ENCODE peak calls at places on chromosomes 11 and 22, in seven cellular contexts. D is mesendoderm, W is trophoblast cell, P is H9, J is mesenchymal stem cell, B is neuronal stem cell, G is H1. C is an unnamed sample.

GRCh38 chr11:89405629-89406028 is 85.5 kb downstream of the NOX4 start:
- DNase-seq in D (peak; percentile 68), W (no peak), P (no peak), J (peak; percentile 14), B (no peak), G (no peak), C (no peak)

GRCh38 chr22:22669093-22669492 is 24.7 kb downstream of the GGTLC2 start:
- DNase-seq in D (no peak), W (no peak), P (no peak), J (no peak), B (no peak), G (no peak), C (no peak)

GRCh38 chr22:30869996-30870395 is 98.6 kb downstream of the MORC2 start:
- DNase-seq in D (no peak), W (no peak), P (no peak), J (no peak), B (no peak), G (no peak), C (no peak)

GRCh38 chr11:75563978-75564552 is 2.0 kb downstream of the SERPINH1 start:
- DNase-seq in D (peak; percentile 98), W (peak; percentile 92), P (peak; percentile 94), J (peak; percentile 90), B (peak; percentile 71), G (peak; percentile 82), C (peak; percentile 92)

GRCh38 chr11:76151561-76152085 is 54.7 kb downstream of the WNT11 start:
- DNase-seq in D (no peak), W (peak; percentile 16), P (no peak), J (no peak), B (no peak), G (no peak), C (no peak)

GRCh38 chr22:48185071-48185470 is 1422.6 kb downstream of the TBC1D22A start:
- DNase-seq in D (no peak), W (no peak), P (peak; percentile 3), J (no peak), B (no peak), G (no peak), C (no peak)

GRCh38 chr22:24723111-24723510 is 51.4 kb downstream of the PIWIL3 start:
- DNase-seq in D (no peak), W (no peak), P (no peak), J (no peak), B (no peak), G (no peak), C (no peak)

GRCh38 chr11:10623797-10624761 is 55.6 kb upstream of the LYVE1 start:
- DNase-seq in D (peak; percentile 75), W (no peak), P (peak; percentile 72), J (peak; percentile 38), B (no peak), G (peak; percentile 84), C (peak; percentile 37)

GRCh38 chr22:30643055-30643875 is 7.7 kb downstream of the SLC35E4 start:
- DNase-seq in D (no peak), W (no peak), P (no peak), J (no peak), B (no peak), G (no peak), C (no peak)

GRCh38 chr11:131561486-131561885 is 191.1 kb downstream of the NTM start:
- DNase-seq in D (peak; percentile 26), W (no peak), P (no peak), J (no peak), B (no peak), G (no peak), C (no peak)

GRCh38 chr11:118272001-118272400 is 7.9 kb upstream of the MPZL2 start:
- DNase-seq in D (no peak), W (no peak), P (no peak), J (no peak), B (no peak), G (no peak), C (no peak)

GRCh38 chr11:56521955-56522354 is 21.1 kb downstream of the OR5M11 start:
- DNase-seq in D (peak; percentile 52), W (no peak), P (no peak), J (no peak), B (no peak), G (peak; percentile 46), C (no peak)

GRCh38 chr11:75427181-75427580 is 5.8 kb downstream of the KLHL35 start:
- DNase-seq in D (no peak), W (no peak), P (no peak), J (no peak), B (no peak), G (no peak), C (no peak)

GRCh38 chr11:123060265-123061000 is 1.5 kb downstream of the HSPA8 start:
- DNase-seq in D (no peak), W (no peak), P (no peak), J (no peak), B (no peak), G (no peak), C (no peak)

GRCh38 chr22:25404556-25404922 is 159.9 kb upstream of the GRK3 start:
- DNase-seq in D (no peak), W (no peak), P (no peak), J (peak; percentile 35), B (no peak), G (no peak), C (no peak)

GRCh38 chr11:125250316-125250870 is 85.8 kb downstream of the PKNOX2 start:
- DNase-seq in D (no peak), W (no peak), P (no peak), J (no peak), B (no peak), G (no peak), C (no peak)

GRCh38 chr22:28024422-28024888 is 105.4 kb upstream of the PITPNB start:
- DNase-seq in D (no peak), W (no peak), P (no peak), J (no peak), B (no peak), G (no peak), C (no peak)

GRCh38 chr11:128757235-128757711 is 63.4 kb downstream of the FLI1 start:
- DNase-seq in D (peak; percentile 89), W (no peak), P (peak; percentile 58), J (peak; percentile 56), B (no peak), G (no peak), C (peak; percentile 48)
- H3K9ac ChIP-seq in D (no peak overlapping the region), W (no peak overlapping the region), P (no peak overlapping the region), J (no peak overlapping the region), B (no peak overlapping the region), G (no peak overlapping the region), C (no peak overlapping the region)

GRCh38 chr22:40967120-40967760 is 16.1 kb downstream of the RBX1 start:
- DNase-seq in D (no peak), W (no peak), P (no peak), J (no peak), B (no peak), G (no peak), C (no peak)
- H2BK120ac ChIP-seq in D (no peak overlapping the region), W (no peak overlapping the region), P (no peak overlapping the region), J (no peak overlapping the region), B (no peak overlapping the region), G (no peak overlapping the region), C (no peak overlapping the region)

GRCh38 chr22:42932857-42933782 is 76.0 kb upstream of the ARFGAP3 start:
- DNase-seq in D (no peak), W (no peak), P (no peak), J (no peak), B (no peak), G (no peak), C (peak; percentile 28)

GRCh38 chr22:42929838-42930155 is 72.7 kb upstream of the ARFGAP3 start:
- DNase-seq in D (no peak), W (no peak), P (no peak), J (no peak), B (no peak), G (no peak), C (no peak)

GRCh38 chr22:42932197-42932519 is 75.1 kb upstream of the ARFGAP3 start:
- DNase-seq in D (no peak), W (no peak), P (no peak), J (no peak), B (no peak), G (no peak), C (no peak)

GRCh38 chr22:42930810-42931420 is 73.8 kb upstream of the ARFGAP3 start:
- DNase-seq in D (peak; percentile 64), W (peak; percentile 89), P (no peak), J (no peak), B (no peak), G (no peak), C (peak; percentile 52)

DNA sequence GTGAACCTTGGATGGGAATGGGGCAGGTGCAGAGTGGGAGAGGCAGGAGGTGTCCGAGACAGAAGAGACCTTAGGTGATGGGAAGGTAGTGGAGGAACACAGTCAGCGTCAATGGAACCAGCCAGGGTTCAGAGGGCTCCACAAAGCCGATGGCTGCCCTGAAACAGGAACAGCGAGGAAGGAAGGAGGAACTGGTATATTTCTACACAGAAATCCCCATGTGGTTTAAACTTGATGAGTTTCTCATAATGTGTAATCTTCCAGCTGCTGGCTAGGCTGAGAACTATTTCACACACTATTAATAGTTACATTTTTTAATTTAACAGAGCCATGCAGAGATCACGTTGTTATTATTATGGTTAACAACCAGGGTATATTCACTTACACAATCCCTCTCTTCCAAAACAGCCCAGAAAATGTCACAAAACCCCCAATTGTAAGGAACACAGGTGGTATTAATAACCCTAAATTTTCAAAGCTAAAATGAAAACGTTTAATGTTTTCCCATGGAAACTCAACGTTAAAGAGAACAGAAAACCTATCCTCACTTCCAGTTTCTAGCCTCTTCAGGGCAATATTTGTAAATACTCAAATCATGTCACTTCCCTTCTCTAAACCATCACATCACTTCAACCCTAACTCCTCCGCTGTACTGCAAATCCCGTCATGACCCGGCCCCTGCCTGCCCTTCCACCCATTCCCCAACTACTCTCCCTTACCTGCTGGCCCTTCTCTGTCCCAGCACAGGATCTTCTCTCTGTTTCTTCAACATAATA is 74.5 kb upstream of the ARFGAP3 start:
- DNase-seq in D (no peak), W (no peak), P (no peak), J (no peak), B (no peak), G (no peak), C (peak; percentile 18)
- H3K9ac ChIP-seq in D (no peak overlapping the region), W (no peak overlapping the region), P (no peak overlapping the region), J (peak overlapping the region; percentile 92), B (peak overlapping the region; percentile 5), G (no peak overlapping the region), C (no peak overlapping the region)

GRCh38 chr11:14235701-14236100 is 123.3 kb downstream of the RRAS2 start:
- DNase-seq in D (no peak), W (peak; percentile 29), P (no peak), J (no peak), B (no peak), G (no peak), C (no peak)

GRCh38 chr11:14229472-14229871 is 129.5 kb downstream of the RRAS2 start:
- DNase-seq in D (no peak), W (no peak), P (no peak), J (no peak), B (no peak), G (no peak), C (no peak)

GRCh38 chr11:14230407-14230806 is 128.6 kb downstream of the RRAS2 start:
- DNase-seq in D (no peak), W (no peak), P (no peak), J (no peak), B (no peak), G (no peak), C (no peak)

GRCh38 chr11:14234446-14234845 is 124.5 kb downstream of the RRAS2 start:
- DNase-seq in D (no peak), W (no peak), P (no peak), J (no peak), B (no peak), G (no peak), C (no peak)

DNA sequence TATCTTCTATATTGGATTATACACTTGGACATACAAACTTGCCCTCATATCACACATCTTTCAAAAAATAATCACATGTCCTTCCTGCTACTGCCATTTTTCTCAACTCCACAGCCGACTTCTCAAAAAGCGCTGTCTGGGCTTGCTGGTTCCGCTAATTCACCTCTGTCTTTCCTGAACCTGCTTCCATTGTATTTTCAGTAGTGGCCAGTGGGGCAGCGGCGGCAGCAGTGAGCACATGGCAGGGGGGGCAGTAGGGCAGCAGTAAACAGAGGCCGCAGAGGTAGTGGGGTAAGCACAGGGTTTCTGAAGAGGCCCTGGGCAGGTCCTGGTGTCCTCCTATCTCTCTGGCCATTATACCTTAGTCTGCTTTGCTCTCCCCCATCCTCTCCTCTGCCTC is 126.3 kb downstream of the RRAS2 start:
- DNase-seq in D (peak; percentile 49), W (no peak), P (peak; percentile 67), J (no peak), B (no peak), G (peak; percentile 68), C (no peak)
- H2BK120ac ChIP-seq in D (no peak overlapping the region), W (no peak overlapping the region), P (no peak overlapping the region), J (no peak overlapping the region), B (no peak overlapping the region), G (no peak overlapping the region), C (no peak overlapping the region)

C was measured in IMR-90.